ENCODE peak calls at places on chromosomes 7 and 10, in five cellular contexts. P is A673, Y is IMR-90, M is pancreas, G is Karpas-422. U is an unnamed sample.

GRCh38 chr10:24873281-24873683 is 79.1 kb downstream of the PRTFDC1 start:
- DNase-seq in P (peak; percentile 72), Y (peak; percentile 95), M (no peak), G (no peak), U (no peak)

GRCh38 chr7:44383566-44383965 is 58.2 kb upstream of the CAMK2B start:
- DNase-seq in P (no peak), Y (peak; percentile 81), M (no peak), G (no peak), U (no peak)

GRCh38 chr7:122902751-122903495 is 16.7 kb upstream of the CADPS2 start:
- DNase-seq in P (peak; percentile 54), Y (no peak), M (no peak), G (no peak), U (no peak)

GRCh38 chr7:40763319-40764287 is 628.8 kb downstream of the SUGCT start:
- DNase-seq in P (peak; percentile 11), Y (peak; percentile 86), M (no peak), G (peak; percentile 46), U (no peak)

GRCh38 chr7:86950360-86950759 is 109.1 kb downstream of the ELAPOR2 start:
- DNase-seq in P (no peak), Y (no peak), M (no peak), G (peak; percentile 77), U (peak; percentile 34)

GRCh38 chr7:108097703-108098102 is 32.5 kb downstream of the LAMB4 start:
- DNase-seq in P (peak; percentile 70), Y (no peak), M (no peak), G (peak; percentile 45), U (no peak)

GRCh38 chr10:100562008-100562672 is 26.4 kb downstream of the HIF1AN start:
- DNase-seq in P (peak; percentile 89), Y (peak; percentile 55), M (peak; percentile 73), G (no peak), U (peak; percentile 79)

GRCh38 chr7:131653418-131654248 is 97.2 kb upstream of the PODXL start:
- DNase-seq in P (no peak), Y (peak; percentile 41), M (no peak), G (peak; percentile 19), U (no peak)

GRCh38 chr10:17747883-17748550 is 4.0 kb upstream of the TMEM236 start:
- DNase-seq in P (no peak), Y (peak; percentile 15), M (no peak), G (no peak), U (no peak)

GRCh38 chr10:45154481-45154880 is 153.8 kb downstream of the ZNF22 start:
- DNase-seq in P (no peak), Y (peak; percentile 20), M (no peak), G (no peak), U (no peak)

GRCh38 chr10:131947631-131948347 is 33.9 kb downstream of the BNIP3 start:
- DNase-seq in P (peak; percentile 84), Y (peak; percentile 78), M (no peak), G (no peak), U (no peak)

GRCh38 chr10:5624701-5625100 is 41.7 kb downstream of the ASB13 start:
- DNase-seq in P (no peak), Y (no peak), M (no peak), G (no peak), U (peak; percentile 28)

GRCh38 chr7:71372991-71373390 is 241.0 kb downstream of the GALNT17 start:
- DNase-seq in P (no peak), Y (no peak), M (no peak), G (no peak), U (no peak)

GRCh38 chr7:11228515-11228914 is 254.8 kb downstream of the PHF14 start:
- DNase-seq in P (no peak), Y (no peak), M (no peak), G (no peak), U (peak; percentile 52)

GRCh38 chr10:101818958-101819633 is 852 bp upstream of the OGA start:
- DNase-seq in P (no peak), Y (no peak), M (no peak), G (no peak), U (no peak)

GRCh38 chr7:6286486-6286885 is 14.1 kb upstream of the CYTH3 start:
- DNase-seq in P (no peak), Y (no peak), M (no peak), G (peak; percentile 29), U (no peak)

GRCh38 chr10:598415-599170 is 90.9 kb downstream of the DIP2C start:
- DNase-seq in P (peak; percentile 30), Y (peak; percentile 98), M (no peak), G (no peak), U (no peak)

GRCh38 chr10:89668391-89669180 is 23.5 kb upstream of the PANK1 start:
- DNase-seq in P (no peak), Y (no peak), M (no peak), G (no peak), U (no peak)

GRCh38 chr10:14876764-14877163 is 1.9 kb upstream of the SUV39H2 start:
- DNase-seq in P (no peak), Y (no peak), M (no peak), G (no peak), U (no peak)

GRCh38 chr10:74233281-74233680 is 82.3 kb downstream of the ADK start:
- DNase-seq in P (no peak), Y (no peak), M (no peak), G (no peak), U (no peak)

GRCh38 chr10:116848032-116848911 is 1.0 kb upstream of the ENO4 start:
- DNase-seq in P (no peak), Y (no peak), M (no peak), G (peak; percentile 53), U (no peak)

GRCh38 chr10:67934331-67934730 is 49.9 kb downstream of the SIRT1 start:
- DNase-seq in P (no peak), Y (no peak), M (no peak), G (no peak), U (no peak)
- H3K36me3 ChIP-seq in P (peaks cover 11% of the 10 kb centered on the region), Y (peaks cover 32% of the 10 kb centered on the region), M (no peaks in the 10 kb centered on the region), G (peaks cover 31% of the 10 kb centered on the region), U (peaks cover 83% of the 10 kb centered on the region)

GRCh38 chr7:140972344-140972743 is 42.4 kb downstream of the MRPS33 start:
- DNase-seq in P (no peak), Y (no peak), M (no peak), G (no peak), U (no peak)

GRCh38 chr7:140972876-140973829 is 41.6 kb downstream of the MRPS33 start:
- DNase-seq in P (no peak), Y (no peak), M (no peak), G (no peak), U (no peak)

GRCh38 chr7:140982508-140982907 is 32.2 kb downstream of the MRPS33 start:
- DNase-seq in P (no peak), Y (no peak), M (no peak), G (no peak), U (no peak)

GRCh38 chr7:140977351-140978140 is 37.2 kb downstream of the MRPS33 start:
- DNase-seq in P (no peak), Y (no peak), M (no peak), G (no peak), U (no peak)
- H3K27ac ChIP-seq in P (no peak overlapping the region), Y (no peak overlapping the region), M (no peak overlapping the region), G (no peak overlapping the region), U (no peak overlapping the region)

GRCh38 chr10:11864727-11865126 is 41.6 kb downstream of the PROSER2 start:
- DNase-seq in P (no peak), Y (no peak), M (no peak), G (no peak), U (no peak)

GRCh38 chr10:11865561-11865960 is 42.4 kb downstream of the PROSER2 start:
- DNase-seq in P (no peak), Y (no peak), M (no peak), G (no peak), U (no peak)

GRCh38 chr10:11861341-11861740 is 38.2 kb downstream of the PROSER2 start:
- DNase-seq in P (no peak), Y (no peak), M (no peak), G (no peak), U (no peak)

GRCh38 chr10:11861811-11862210 is 38.7 kb downstream of the PROSER2 start:
- DNase-seq in P (no peak), Y (no peak), M (no peak), G (no peak), U (no peak)

GRCh38 chr10:11863353-11864105 is 40.4 kb downstream of the PROSER2 start:
- DNase-seq in P (no peak), Y (no peak), M (no peak), G (peak; percentile 58), U (no peak)
- H3K4me3 ChIP-seq in P (no peak overlapping the region), Y (no peak overlapping the region), M (no peak overlapping the region), G (peak overlapping the region; percentile 69), U (no peak overlapping the region)

DNA sequence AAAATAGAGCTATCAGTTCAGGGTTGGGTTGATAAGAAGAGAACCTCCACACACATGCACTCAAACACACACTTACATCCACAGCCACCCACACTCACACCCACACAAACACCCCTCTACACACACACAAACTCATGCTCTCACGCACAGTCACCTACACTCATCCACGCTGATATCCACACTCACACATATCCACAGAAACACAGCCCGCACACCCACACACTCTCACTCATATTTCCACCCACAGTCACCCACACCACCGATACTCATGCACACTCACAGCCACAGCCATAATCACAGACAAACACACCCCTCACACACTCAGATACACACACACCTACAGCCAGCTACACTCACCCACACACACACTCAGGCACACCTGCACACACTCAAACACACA is 333.0 kb upstream of the TPK1 start:
- DNase-seq in P (no peak), Y (no peak), M (no peak), G (no peak), U (no peak)
- H3K36me3 ChIP-seq in P (no peaks in the 10 kb centered on the region), Y (no peaks in the 10 kb centered on the region), M (no peaks in the 10 kb centered on the region), G (no peaks in the 10 kb centered on the region), U (no peaks in the 10 kb centered on the region)

GRCh38 chr10:110005716-110006115 is 2.1 kb upstream of the ADD3 start:
- DNase-seq in P (peak; percentile 74), Y (peak; percentile 88), M (no peak), G (no peak), U (no peak)
- H3K27ac ChIP-seq in P (peak overlapping the region; percentile 6), Y (peak overlapping the region; percentile 58), M (no peak overlapping the region), G (no peak overlapping the region), U (peak overlapping the region; percentile 89)

GRCh38 chr10:58475322-58476277 is 37.1 kb upstream of the BICC1 start:
- DNase-seq in P (peak; percentile 75), Y (peak; percentile 67), M (no peak), G (no peak), U (no peak)
- H3K4me3 ChIP-seq in P (no peak overlapping the region), Y (peak overlapping the region; percentile 24), M (no peak overlapping the region), G (no peak overlapping the region), U (no peak overlapping the region)

DNA sequence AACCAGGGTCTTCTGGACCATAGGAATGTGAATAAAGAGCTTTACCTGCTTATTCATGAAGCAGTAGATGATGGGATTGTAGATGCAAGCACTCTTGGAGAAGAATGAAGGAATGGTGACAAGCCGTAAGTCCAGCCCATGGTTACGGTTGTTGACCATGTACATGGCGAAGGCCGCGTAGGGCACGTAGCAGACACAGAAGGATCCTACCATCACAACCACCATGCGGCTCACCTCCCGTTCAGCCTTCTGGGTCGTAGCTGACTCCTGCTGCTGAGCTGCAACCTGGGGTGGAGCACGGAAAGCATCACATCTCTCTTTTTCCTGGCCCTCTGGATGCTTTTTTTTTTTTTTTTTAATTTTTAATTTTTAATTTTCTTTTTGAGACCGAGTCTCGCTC is 2.0 kb downstream of the OPN1SW start:
- DNase-seq in P (no peak), Y (no peak), M (no peak), G (no peak), U (no peak)
- H3K36me3 ChIP-seq in P (peaks cover 35% of the 10 kb centered on the region), Y (peaks cover 48% of the 10 kb centered on the region), M (no peaks in the 10 kb centered on the region), G (peaks cover 45% of the 10 kb centered on the region), U (peaks cover 53% of the 10 kb centered on the region)

U was measured in lower lobe of right lung.